ENCODE peak calls at places on chromosome 18, in five cellular contexts. One of them, this sample, is unnamed.

GRCh38 chr18:32177530-32177929 is 12.3 kb upstream of the MEP1B start:
- DNase-seq in MM.1S: no peak
- DNase-seq in choroid plexus epithelial cell: no peak
- DNase-seq in right lobe of liver: no peak
- DNase-seq in left lung: no peak
- DNase-seq in this sample: no peak

GRCh38 chr18:37564796-37565137 is 831 bp downstream of the CELF4 start:
- DNase-seq in MM.1S: no peak
- DNase-seq in choroid plexus epithelial cell: peak
- DNase-seq in right lobe of liver: no peak
- DNase-seq in left lung: peak
- DNase-seq in this sample: peak

GRCh38 chr18:23977709-23978483 is 36.7 kb upstream of the TTC39C start:
- DNase-seq in MM.1S: no peak
- DNase-seq in choroid plexus epithelial cell: no peak
- DNase-seq in right lobe of liver: no peak
- DNase-seq in left lung: no peak
- DNase-seq in this sample: peak

GRCh38 chr18:78683191-78684010 is 296.2 kb upstream of the SALL3 start:
- DNase-seq in MM.1S: no peak
- DNase-seq in choroid plexus epithelial cell: no peak
- DNase-seq in right lobe of liver: no peak
- DNase-seq in left lung: no peak
- DNase-seq in this sample: no peak

GRCh38 chr18:56890632-56891031 is 239.5 kb downstream of the WDR7 start:
- DNase-seq in MM.1S: no peak
- DNase-seq in choroid plexus epithelial cell: peak
- DNase-seq in right lobe of liver: no peak
- DNase-seq in left lung: no peak
- DNase-seq in this sample: peak

GRCh38 chr18:57084331-57085298 is 62.3 kb upstream of the BOD1L2 start:
- DNase-seq in MM.1S: peak
- DNase-seq in choroid plexus epithelial cell: no peak
- DNase-seq in right lobe of liver: no peak
- DNase-seq in left lung: no peak
- DNase-seq in this sample: no peak

GRCh38 chr18:58526425-58527115 is 102.3 kb downstream of the ALPK2 start:
- DNase-seq in MM.1S: no peak
- DNase-seq in choroid plexus epithelial cell: no peak
- DNase-seq in right lobe of liver: no peak
- DNase-seq in left lung: no peak
- DNase-seq in this sample: no peak

GRCh38 chr18:11005528-11005927 is 143.8 kb downstream of the PIEZO2 start:
- DNase-seq in MM.1S: no peak
- DNase-seq in choroid plexus epithelial cell: peak
- DNase-seq in right lobe of liver: peak
- DNase-seq in left lung: no peak
- DNase-seq in this sample: peak

GRCh38 chr18:46672062-46672970 is 15.3 kb upstream of the LOXHD1 start:
- DNase-seq in MM.1S: peak
- DNase-seq in choroid plexus epithelial cell: no peak
- DNase-seq in right lobe of liver: no peak
- DNase-seq in left lung: no peak
- DNase-seq in this sample: no peak

GRCh38 chr18:45441110-45441842 is 174.0 kb upstream of the SLC14A2 start:
- DNase-seq in MM.1S: no peak
- DNase-seq in choroid plexus epithelial cell: peak
- DNase-seq in right lobe of liver: no peak
- DNase-seq in left lung: no peak
- DNase-seq in this sample: peak

GRCh38 chr18:33201509-33201926 is 239.0 kb downstream of the CCDC178 start:
- DNase-seq in MM.1S: peak
- DNase-seq in choroid plexus epithelial cell: peak
- DNase-seq in right lobe of liver: no peak
- DNase-seq in left lung: no peak
- DNase-seq in this sample: peak

GRCh38 chr18:46190667-46191066 is 86.5 kb downstream of the HAUS1 start:
- DNase-seq in MM.1S: no peak
- DNase-seq in choroid plexus epithelial cell: no peak
- DNase-seq in right lobe of liver: no peak
- DNase-seq in left lung: no peak
- DNase-seq in this sample: no peak

GRCh38 chr18:32072321-32072720 is 19.4 kb upstream of the RNF138 start:
- DNase-seq in MM.1S: peak
- DNase-seq in choroid plexus epithelial cell: peak
- DNase-seq in right lobe of liver: no peak
- DNase-seq in left lung: no peak
- DNase-seq in this sample: no peak

GRCh38 chr18:58378980-58379379 is 249.9 kb downstream of the ALPK2 start:
- DNase-seq in MM.1S: no peak
- DNase-seq in choroid plexus epithelial cell: no peak
- DNase-seq in right lobe of liver: no peak
- DNase-seq in left lung: no peak
- DNase-seq in this sample: no peak

GRCh38 chr18:62164296-62164695 is 22.6 kb downstream of the PIGN start:
- DNase-seq in MM.1S: no peak
- DNase-seq in choroid plexus epithelial cell: no peak
- DNase-seq in right lobe of liver: no peak
- DNase-seq in left lung: no peak
- DNase-seq in this sample: no peak

GRCh38 chr18:13136056-13136688 is 82.4 kb upstream of the LDLRAD4 start:
- DNase-seq in MM.1S: no peak
- DNase-seq in choroid plexus epithelial cell: peak
- DNase-seq in right lobe of liver: no peak
- DNase-seq in left lung: peak
- DNase-seq in this sample: no peak

GRCh38 chr18:13240060-13240725 is 21.6 kb downstream of the LDLRAD4 start:
- DNase-seq in MM.1S: no peak
- DNase-seq in choroid plexus epithelial cell: no peak
- DNase-seq in right lobe of liver: peak
- DNase-seq in left lung: no peak
- DNase-seq in this sample: no peak

GRCh38 chr18:9516437-9517064 is 41.2 kb downstream of the RALBP1 start:
- DNase-seq in MM.1S: peak
- DNase-seq in choroid plexus epithelial cell: peak
- DNase-seq in right lobe of liver: no peak
- DNase-seq in left lung: no peak
- DNase-seq in this sample: peak

GRCh38 chr18:13447621-13448020 is 229.1 kb downstream of the LDLRAD4 start:
- DNase-seq in MM.1S: no peak
- DNase-seq in choroid plexus epithelial cell: peak
- DNase-seq in right lobe of liver: no peak
- DNase-seq in left lung: no peak
- DNase-seq in this sample: peak

GRCh38 chr18:3875376-3875775 is 425.4 kb downstream of the TGIF1 start:
- DNase-seq in MM.1S: no peak
- DNase-seq in choroid plexus epithelial cell: no peak
- DNase-seq in right lobe of liver: no peak
- DNase-seq in left lung: no peak
- DNase-seq in this sample: no peak

GRCh38 chr18:74529811-74530583 is 4.3 kb upstream of the CNDP1 start:
- DNase-seq in MM.1S: no peak
- DNase-seq in choroid plexus epithelial cell: no peak
- DNase-seq in right lobe of liver: peak
- DNase-seq in left lung: no peak
- DNase-seq in this sample: no peak

GRCh38 chr18:57023483-57023882 is 123.4 kb upstream of the BOD1L2 start:
- DNase-seq in MM.1S: no peak
- DNase-seq in choroid plexus epithelial cell: no peak
- DNase-seq in right lobe of liver: no peak
- DNase-seq in left lung: no peak
- DNase-seq in this sample: no peak

GRCh38 chr18:46591821-46592391 is 65.1 kb downstream of the LOXHD1 start:
- DNase-seq in MM.1S: no peak
- DNase-seq in choroid plexus epithelial cell: no peak
- DNase-seq in right lobe of liver: no peak
- DNase-seq in left lung: no peak
- DNase-seq in this sample: no peak

GRCh38 chr18:74278058-74278457 is 13.7 kb downstream of the CYB5A start:
- DNase-seq in MM.1S: no peak
- DNase-seq in choroid plexus epithelial cell: no peak
- DNase-seq in right lobe of liver: peak
- DNase-seq in left lung: no peak
- DNase-seq in this sample: no peak

GRCh38 chr18:39037925-39038324 is 1472.3 kb upstream of the CELF4 start:
- DNase-seq in MM.1S: no peak
- DNase-seq in choroid plexus epithelial cell: no peak
- DNase-seq in right lobe of liver: no peak
- DNase-seq in left lung: no peak
- DNase-seq in this sample: no peak

GRCh38 chr18:45617284-45617683 is 2.0 kb downstream of the SLC14A2 start:
- DNase-seq in MM.1S: no peak
- DNase-seq in choroid plexus epithelial cell: peak
- DNase-seq in right lobe of liver: no peak
- DNase-seq in left lung: peak
- DNase-seq in this sample: peak

GRCh38 chr18:37937287-37937686 is 371.7 kb upstream of the CELF4 start:
- DNase-seq in MM.1S: no peak
- DNase-seq in choroid plexus epithelial cell: no peak
- DNase-seq in right lobe of liver: no peak
- DNase-seq in left lung: no peak
- DNase-seq in this sample: no peak

GRCh38 chr18:67599277-67599676 is 82.8 kb upstream of the DSEL start:
- DNase-seq in MM.1S: no peak
- DNase-seq in choroid plexus epithelial cell: peak
- DNase-seq in right lobe of liver: peak
- DNase-seq in left lung: no peak
- DNase-seq in this sample: peak

GRCh38 chr18:55509631-55510372 is 78.2 kb downstream of the TCF4 start:
- DNase-seq in MM.1S: peak
- DNase-seq in choroid plexus epithelial cell: peak
- DNase-seq in right lobe of liver: no peak
- DNase-seq in left lung: no peak
- DNase-seq in this sample: peak

GRCh38 chr18:55510809-55511208 is 77.2 kb downstream of the TCF4 start:
- DNase-seq in MM.1S: no peak
- DNase-seq in choroid plexus epithelial cell: peak
- DNase-seq in right lobe of liver: no peak
- DNase-seq in left lung: no peak
- DNase-seq in this sample: peak

GRCh38 chr18:55513199-55513598 is 74.8 kb downstream of the TCF4 start:
- DNase-seq in MM.1S: no peak
- DNase-seq in choroid plexus epithelial cell: no peak
- DNase-seq in right lobe of liver: no peak
- DNase-seq in left lung: no peak
- DNase-seq in this sample: peak

GRCh38 chr18:55508637-55509036 is 79.4 kb downstream of the TCF4 start:
- DNase-seq in MM.1S: no peak
- DNase-seq in choroid plexus epithelial cell: no peak
- DNase-seq in right lobe of liver: no peak
- DNase-seq in left lung: no peak
- DNase-seq in this sample: peak

GRCh38 chr18:55511277-55511676 is 76.7 kb downstream of the TCF4 start:
- DNase-seq in MM.1S: no peak
- DNase-seq in choroid plexus epithelial cell: no peak
- DNase-seq in right lobe of liver: no peak
- DNase-seq in left lung: no peak
- DNase-seq in this sample: no peak
- H3K4me3 ChIP-seq in MM.1S: no peak
- H3K4me3 ChIP-seq in choroid plexus epithelial cell: no peak
- H3K4me3 ChIP-seq in right lobe of liver: no peak
- H3K4me3 ChIP-seq in left lung: no peak
- H3K4me3 ChIP-seq in this sample: no peak

GRCh38 chr18:7566587-7567486 is at the start of gene PTPRM:
- DNase-seq in MM.1S: peak
- DNase-seq in choroid plexus epithelial cell: peak
- DNase-seq in right lobe of liver: peak
- DNase-seq in left lung: peak
- DNase-seq in this sample: peak
- TF ChIP-seq CTCF in MM.1S: no peak
- TF ChIP-seq CTCF in choroid plexus epithelial cell: peak
- TF ChIP-seq CTCF in right lobe of liver: no peak
- TF ChIP-seq CTCF in left lung: no peak
- TF ChIP-seq CTCF in this sample: peak

GRCh38 chr18:48828713-48829442 is 121.9 kb downstream of the SMAD7 start:
- DNase-seq in MM.1S: no peak
- DNase-seq in choroid plexus epithelial cell: no peak
- DNase-seq in right lobe of liver: peak
- DNase-seq in left lung: no peak
- DNase-seq in this sample: peak

GRCh38 chr18:48826271-48826670 is 124.5 kb downstream of the SMAD7 start:
- DNase-seq in MM.1S: no peak
- DNase-seq in choroid plexus epithelial cell: no peak
- DNase-seq in right lobe of liver: peak
- DNase-seq in left lung: no peak
- DNase-seq in this sample: no peak

GRCh38 chr18:48826806-48827205 is 124.0 kb downstream of the SMAD7 start:
- DNase-seq in MM.1S: no peak
- DNase-seq in choroid plexus epithelial cell: no peak
- DNase-seq in right lobe of liver: peak
- DNase-seq in left lung: no peak
- DNase-seq in this sample: no peak

GRCh38 chr18:48828201-48828580 is 122.6 kb downstream of the SMAD7 start:
- DNase-seq in MM.1S: no peak
- DNase-seq in choroid plexus epithelial cell: no peak
- DNase-seq in right lobe of liver: no peak
- DNase-seq in left lung: no peak
- DNase-seq in this sample: no peak

DNA sequence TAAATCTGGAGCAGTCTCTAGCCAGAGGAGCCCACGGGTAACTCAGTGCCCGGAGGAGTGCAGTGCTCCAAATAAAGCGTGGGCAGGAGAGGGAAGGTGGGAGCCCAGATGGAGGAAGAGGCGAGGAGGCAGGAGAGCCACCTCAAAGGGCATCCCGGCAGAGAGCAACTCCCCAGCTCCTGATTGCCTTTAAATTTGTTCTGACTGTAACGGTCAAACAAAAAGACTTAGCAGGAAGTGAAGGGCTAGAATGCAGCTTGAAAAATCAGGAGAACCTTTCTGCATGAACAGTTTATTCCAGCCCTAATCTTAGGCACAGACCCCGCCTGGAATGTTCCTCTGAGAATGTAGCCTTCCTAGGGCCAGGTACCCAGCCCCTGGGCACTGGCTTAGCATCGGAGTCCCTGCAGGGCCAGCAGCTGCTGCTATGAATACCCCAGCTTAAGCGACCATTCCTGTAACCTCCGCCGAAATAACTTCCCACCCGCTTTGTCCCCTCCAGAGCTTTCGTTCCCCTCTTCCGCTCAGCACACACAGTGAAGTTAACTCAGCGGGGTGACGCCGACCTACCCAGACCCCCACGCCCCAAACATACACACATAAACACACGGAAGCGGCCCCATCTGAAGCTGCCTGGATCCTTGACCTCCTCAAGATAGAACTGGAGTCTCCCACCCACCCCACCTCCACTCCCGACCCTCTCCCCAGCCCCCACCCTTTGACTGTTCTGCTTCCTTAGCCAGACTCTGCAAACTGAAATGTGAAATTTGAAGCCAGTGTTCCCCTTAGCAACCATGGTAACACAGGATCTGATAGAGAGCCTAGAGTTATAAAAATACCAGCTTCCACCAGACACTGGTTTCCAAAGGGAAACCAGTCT is 123.2 kb downstream of the SMAD7 start:
- DNase-seq in MM.1S: no peak
- DNase-seq in choroid plexus epithelial cell: peak
- DNase-seq in right lobe of liver: peak
- DNase-seq in left lung: no peak
- DNase-seq in this sample: peak
- H3K4me3 ChIP-seq in MM.1S: no peak
- H3K4me3 ChIP-seq in choroid plexus epithelial cell: peak
- H3K4me3 ChIP-seq in right lobe of liver: no peak
- H3K4me3 ChIP-seq in left lung: no peak
- H3K4me3 ChIP-seq in this sample: peak

GRCh38 chr18:50060822-50061221 is 134.1 kb downstream of the MYO5B start:
- DNase-seq in MM.1S: no peak
- DNase-seq in choroid plexus epithelial cell: no peak
- DNase-seq in right lobe of liver: no peak
- DNase-seq in left lung: no peak
- DNase-seq in this sample: no peak
- TF ChIP-seq CTCF in MM.1S: no peak
- TF ChIP-seq CTCF in choroid plexus epithelial cell: no peak
- TF ChIP-seq CTCF in right lobe of liver: no peak
- TF ChIP-seq CTCF in left lung: no peak
- TF ChIP-seq CTCF in this sample: no peak

This sample was measured in fibroblast of villous mesenchyme.